ENCODE peak calls at places on chromosomes 3 and 15, in five cellular contexts. P is activated CD8-positive, alpha-beta memory T cell treated with anti-CD3 and anti-CD28 coated beads, Interleukin-2, amount 10 ng/mL, durations not matched to agents 7 days and 5 days; L is GM03348; U is glutamatergic neuron; M is adrenal gland. T is an unnamed sample.

GRCh38 chr3:63975705-63976104 is 47.6 kb downstream of the PSMD6 start:
- DNase-seq in P (no peak), L (peak; percentile 24), U (no peak), M (peak; percentile 56), T (peak; percentile 63)

GRCh38 chr3:100993309-100993708 is at the start of gene ABI3BP:
- DNase-seq in P (no peak), L (peak; percentile 87), U (peak; percentile 28), M (peak; percentile 73), T (peak; percentile 68)

GRCh38 chr3:30321065-30321464 is 285.3 kb upstream of the TGFBR2 start:
- DNase-seq in P (no peak), L (no peak), U (no peak), M (no peak), T (no peak)

GRCh38 chr3:72135636-72136035 is 350.7 kb upstream of the PROK2 start:
- DNase-seq in P (no peak), L (no peak), U (no peak), M (no peak), T (no peak)

GRCh38 chr15:92657486-92657885 is 1.9 kb upstream of the FAM174B start:
- DNase-seq in P (no peak), L (no peak), U (no peak), M (no peak), T (no peak)

GRCh38 chr3:123595396-123595795 is 10.5 kb upstream of the HACD2 start:
- DNase-seq in P (no peak), L (no peak), U (no peak), M (no peak), T (no peak)

GRCh38 chr3:192409203-192409837 is 318.0 kb downstream of the FGF12 start:
- DNase-seq in P (no peak), L (peak; percentile 52), U (peak; percentile 72), M (peak; percentile 72), T (peak; percentile 42)

GRCh38 chr3:177597325-177598109 is 400.2 kb upstream of the TBL1XR1 start:
- DNase-seq in P (peak; percentile 69), L (peak; percentile 66), U (no peak), M (peak; percentile 43), T (peak; percentile 50)

GRCh38 chr15:89615135-89615534 is 39.9 kb downstream of the TICRR start:
- DNase-seq in P (no peak), L (no peak), U (no peak), M (no peak), T (no peak)

GRCh38 chr15:88911766-88912118 is 1.4 kb downstream of the MFGE8 start:
- DNase-seq in P (no peak), L (peak; percentile 9), U (no peak), M (no peak), T (no peak)

GRCh38 chr3:9810357-9810726 is 280 bp downstream of the TTLL3 start:
- DNase-seq in P (no peak), L (no peak), U (no peak), M (no peak), T (peak; percentile 30)

GRCh38 chr3:155664922-155665695 is 79.8 kb downstream of the PLCH1 start:
- DNase-seq in P (no peak), L (peak; percentile 84), U (no peak), M (peak; percentile 50), T (peak; percentile 62)

GRCh38 chr3:12882336-12883310 is 41.3 kb upstream of the RPL32 start:
- DNase-seq in P (no peak), L (no peak), U (no peak), M (no peak), T (no peak)

GRCh38 chr3:171088496-171088895 is 62.0 kb upstream of the SLC2A2 start:
- DNase-seq in P (no peak), L (no peak), U (no peak), M (no peak), T (no peak)

GRCh38 chr15:57218826-57219576 is 157.3 kb upstream of the CGNL1 start:
- DNase-seq in P (no peak), L (peak; percentile 31), U (no peak), M (no peak), T (no peak)

GRCh38 chr3:132284756-132285619 is 32.2 kb upstream of the ACP3 start:
- DNase-seq in P (no peak), L (no peak), U (no peak), M (no peak), T (peak; percentile 56)

T was measured in testis.